ENCODE peak calls at places on chromosome 22, in five cellular contexts. P is AG09319, O is dorsolateral prefrontal cortex, D is GM06990, N is psoas muscle. Z is an unnamed sample.
A peak's percentile ranks its signal among the peaks of the same experiment; 100 is the strongest.

GRCh38 chr22:27715078-27715477 is 86.5 kb downstream of the MN1 start:
- DNase-seq in P (no peak), O (peak; percentile 86), D (no peak), N (peak; percentile 81), Z (no peak)

GRCh38 chr22:32203181-32204105 is 1.4 kb downstream of the RFPL2 start:
- DNase-seq in P (no peak), O (no peak), D (no peak), N (peak; percentile 38), Z (peak; percentile 28)

GRCh38 chr22:35477911-35478582 is 62.6 kb upstream of the RASD2 start:
- DNase-seq in P (no peak), O (no peak), D (no peak), N (peak; percentile 78), Z (no peak)

GRCh38 chr22:42692239-42693054 is 28.2 kb downstream of the A4GALT start:
- DNase-seq in P (no peak), O (no peak), D (peak; percentile 66), N (no peak), Z (peak; percentile 73)

GRCh38 chr22:39556970-39557811 is 13.4 kb upstream of the CACNA1I start:
- DNase-seq in P (no peak), O (no peak), D (no peak), N (no peak), Z (no peak)

GRCh38 chr22:31857247-31857646 is 87.1 kb upstream of the YWHAH start:
- DNase-seq in P (no peak), O (no peak), D (no peak), N (no peak), Z (no peak)

GRCh38 chr22:40153186-40153585 is 24.5 kb upstream of the TNRC6B start:
- DNase-seq in P (no peak), O (no peak), D (no peak), N (no peak), Z (no peak)

GRCh38 chr22:18022851-18023250 is 1.5 kb downstream of the MICAL3 start:
- DNase-seq in P (no peak), O (no peak), D (no peak), N (no peak), Z (no peak)

GRCh38 chr22:48920776-48921241 is 906.9 kb downstream of the BRD1 start:
- DNase-seq in P (no peak), O (no peak), D (no peak), N (no peak), Z (no peak)

GRCh38 chr22:25351631-25352293 is 132.3 kb downstream of the CRYBB2 start:
- DNase-seq in P (no peak), O (no peak), D (no peak), N (no peak), Z (peak; percentile 22)

GRCh38 chr22:39431821-39432251 is 25.0 kb upstream of the MGAT3 start:
- DNase-seq in P (no peak), O (no peak), D (no peak), N (peak; percentile 82), Z (no peak)

GRCh38 chr22:49574205-49574604 is 253.5 kb downstream of the BRD1 start:
- DNase-seq in P (no peak), O (no peak), D (no peak), N (no peak), Z (no peak)

GRCh38 chr22:40855104-40855959 is 1.1 kb downstream of the ST13 start:
- DNase-seq in P (no peak), O (no peak), D (peak; percentile 7), N (peak; percentile 53), Z (no peak)

GRCh38 chr22:42651134-42651533 is 1.9 kb upstream of the CYB5R3 start:
- DNase-seq in P (no peak), O (no peak), D (no peak), N (no peak), Z (no peak)

GRCh38 chr22:30297276-30298004 is 8.1 kb upstream of the CASTOR1 start:
- DNase-seq in P (no peak), O (no peak), D (no peak), N (no peak), Z (no peak)

GRCh38 chr22:30296851-30297250 is 7.5 kb upstream of the CASTOR1 start:
- DNase-seq in P (no peak), O (no peak), D (no peak), N (peak; percentile 19), Z (no peak)

GRCh38 chr22:30296324-30296723 is 7.0 kb upstream of the CASTOR1 start:
- DNase-seq in P (no peak), O (no peak), D (no peak), N (no peak), Z (no peak)

GRCh38 chr22:30299322-30299721 is 10.0 kb upstream of the CASTOR1 start:
- DNase-seq in P (no peak), O (no peak), D (no peak), N (no peak), Z (no peak)

DNA sequence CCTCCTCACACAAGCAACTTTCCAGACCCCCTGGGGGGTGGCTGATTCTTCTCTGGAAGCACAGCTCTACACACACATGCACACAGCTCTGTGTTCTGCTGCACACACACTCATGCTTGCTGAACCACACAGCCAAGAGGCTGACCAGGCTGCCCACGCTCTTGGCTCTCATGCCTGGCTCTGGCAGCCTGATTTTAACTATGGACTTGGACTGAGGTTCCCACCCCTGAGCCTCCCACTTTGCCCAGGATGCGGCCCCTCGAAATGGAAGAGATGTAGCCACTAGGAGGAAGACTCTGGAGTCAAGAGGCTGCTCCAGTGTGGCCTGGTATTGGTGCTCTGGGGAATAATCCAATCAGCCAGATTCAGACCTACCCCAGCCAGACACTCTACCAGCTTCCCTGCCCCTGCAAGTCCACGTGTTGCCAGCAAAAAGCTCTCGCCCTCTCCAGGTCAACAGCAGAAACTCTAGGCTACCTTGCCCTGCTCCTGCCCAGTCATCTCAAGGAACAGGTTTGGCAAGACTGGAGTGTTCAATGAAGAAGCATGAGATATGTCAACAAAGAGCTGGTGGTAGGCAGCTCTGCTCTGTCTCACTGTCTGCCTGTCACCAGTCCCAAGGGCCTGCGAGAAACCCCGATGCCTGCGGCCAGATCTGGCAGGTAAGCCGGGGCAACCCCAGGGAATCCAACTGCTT is 8.8 kb upstream of the CASTOR1 start:
- DNase-seq in P (no peak), O (no peak), D (no peak), N (no peak), Z (no peak)
- TF ChIP-seq CTCF in P (no peak), O (no peak), D (no peak), N (no peak), Z (no peak)

DNA sequence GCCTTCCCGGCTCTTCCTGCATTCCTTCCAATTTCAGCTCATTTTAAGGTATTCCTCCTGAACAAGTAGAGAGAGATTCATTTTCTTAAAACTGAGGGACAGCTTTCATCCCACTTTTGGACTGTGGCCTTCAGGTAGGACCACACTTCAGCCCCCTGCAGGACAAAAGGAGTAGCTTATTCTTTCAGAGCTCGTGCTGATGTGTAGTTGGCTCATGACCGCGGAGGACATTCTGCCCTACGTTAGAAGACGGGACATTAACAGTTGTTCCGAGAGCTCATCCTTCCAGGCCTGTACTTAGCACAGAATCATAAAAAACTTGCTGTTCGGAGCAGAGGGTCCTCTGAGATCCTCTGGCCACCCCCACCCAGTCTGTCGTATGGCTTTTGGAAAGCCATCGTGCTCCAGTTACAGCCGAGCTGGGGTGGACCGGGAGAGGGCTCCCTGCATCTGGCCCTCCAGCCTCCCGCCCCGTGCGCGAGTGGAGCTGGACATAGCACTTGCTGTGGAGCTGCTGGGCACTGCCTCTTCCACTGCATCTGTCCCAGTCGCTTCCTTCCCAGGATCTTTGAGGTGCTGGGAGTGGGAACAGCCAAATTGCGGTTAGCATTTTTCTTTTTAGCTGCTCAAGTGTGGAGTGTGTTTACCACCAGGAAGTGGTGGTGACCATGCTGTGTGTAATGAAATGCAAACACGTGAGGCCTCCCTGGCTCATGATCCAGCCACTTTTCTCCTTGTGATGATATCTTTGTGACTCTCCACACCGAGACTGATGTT is 250.3 kb downstream of the TBC1D22A start:
- DNase-seq in P (no peak), O (no peak), D (no peak), N (no peak), Z (no peak)
- TF ChIP-seq CTCF in P (no peak), O (no peak), D (no peak), N (no peak), Z (no peak)

GRCh38 chr22:46536559-46537220 is 730 bp downstream of the CELSR1 start:
- DNase-seq in P (no peak), O (no peak), D (no peak), N (peak; percentile 44), Z (no peak)
- TF ChIP-seq CTCF in P (no peak), O (no peak), D (no peak), N (no peak), Z (no peak)

GRCh38 chr22:45905924-45906865 is 70.8 kb downstream of the WNT7B start:
- DNase-seq in P (peak; percentile 20), O (no peak), D (no peak), N (peak; percentile 66), Z (no peak)
- TF ChIP-seq CTCF in P (peak; percentile 0), O (no peak), D (no peak), N (no peak), Z (no peak)

GRCh38 chr22:29208879-29209623 is 3.4 kb downstream of the EMID1 start:
- DNase-seq in P (no peak), O (no peak), D (no peak), N (peak; percentile 70), Z (no peak)
- TF ChIP-seq CTCF in P (no peak), O (no peak), D (no peak), N (no peak), Z (no peak)

GRCh38 chr22:19443544-19444211 is 3.8 kb downstream of the C22orf39 start:
- DNase-seq in P (no peak), O (no peak), D (no peak), N (no peak), Z (no peak)
- TF ChIP-seq CTCF in P (no peak), O (no peak), D (no peak), N (no peak), Z (no peak)

GRCh38 chr22:38051261-38051660 is 5.9 kb upstream of the PICK1 start:
- DNase-seq in P (no peak), O (no peak), D (no peak), N (no peak), Z (no peak)
- TF ChIP-seq CTCF in P (no peak), O (no peak), D (peak; percentile 9), N (no peak), Z (no peak)

DNA sequence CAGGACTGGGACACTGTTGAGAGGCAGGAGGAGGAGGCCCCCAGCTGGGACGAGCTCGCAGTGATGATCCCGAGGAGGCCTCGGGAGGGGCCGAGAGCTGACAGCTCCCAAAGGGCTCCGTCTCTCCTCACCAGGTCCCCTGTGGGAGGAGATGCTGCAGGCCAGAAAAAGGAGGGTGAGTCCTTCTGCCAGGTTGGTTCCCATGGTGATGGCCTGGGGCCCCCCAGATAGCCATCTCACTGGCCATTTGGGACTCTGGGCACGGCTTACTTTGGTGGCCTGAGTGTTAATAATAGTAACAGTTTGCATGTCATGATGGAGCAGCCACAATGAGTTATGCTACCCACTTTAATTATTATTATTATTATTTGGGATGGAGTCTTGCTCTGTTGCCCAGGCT is 18.9 kb downstream of the TRIOBP start:
- DNase-seq in P (no peak), O (no peak), D (no peak), N (no peak), Z (no peak)
- TF ChIP-seq CTCF in P (no peak), O (no peak), D (no peak), N (no peak), Z (no peak)

Z was measured in GM13976.